ENCODE peak calls at places on chromosomes 11 and 22, in nine cellular contexts. P is foreskin keratinocyte, Q is testis, T is fibroblast of pulmonary artery, U is transverse colon, R is astrocyte of the spinal cord, W is fibroblast of the aortic adventitia, K is pancreas, D is WTC11. Y is an unnamed sample.

GRCh38 chr11:92886243-92886905 is 83.1 kb upstream of the MTNR1B start:
- DNase-seq in P (peak), Q (peak), T (peak), U (peak), R (peak), W (peak), K (no peak), D (peak), Y (peak)

GRCh38 chr22:43446881-43447280 is 35.1 kb downstream of the MPPED1 start:
- DNase-seq in P (no peak), Q (peak), T (no peak), U (no peak), R (no peak), W (no peak), K (no peak), D (no peak), Y (no peak)

GRCh38 chr22:22959147-22959827 is 71.7 kb downstream of the IGLL5 start:
- DNase-seq in P (peak), Q (peak), T (peak), U (peak), R (peak), W (peak), K (peak), D (peak), Y (peak)

GRCh38 chr11:108616549-108616948 is 23.0 kb upstream of the EXPH5 start:
- DNase-seq in P (peak), Q (no peak), T (peak), U (no peak), R (peak), W (peak), K (no peak), D (no peak), Y (no peak)

GRCh38 chr11:64246874-64247728 is at the start of gene PPP1R14B:
- DNase-seq in P (peak), Q (peak), T (peak), U (peak), R (peak), W (peak), K (peak), D (peak), Y (peak)

GRCh38 chr22:29269230-29269604 is 1.1 kb downstream of the EWSR1 start:
- DNase-seq in P (no peak), Q (no peak), T (no peak), U (no peak), R (no peak), W (peak), K (no peak), D (no peak), Y (no peak)

GRCh38 chr11:71451596-71452353 is 1.2 kb upstream of the NADSYN1 start:
- DNase-seq in P (no peak), Q (peak), T (no peak), U (peak), R (no peak), W (no peak), K (no peak), D (peak), Y (no peak)

GRCh38 chr11:110173775-110174644 is 80.8 kb downstream of the ZC3H12C start:
- DNase-seq in P (peak), Q (peak), T (peak), U (peak), R (peak), W (peak), K (peak), D (peak), Y (peak)

GRCh38 chr22:20503816-20504215 is 3.6 kb upstream of the MED15 start:
- DNase-seq in P (peak), Q (no peak), T (no peak), U (peak), R (peak), W (no peak), K (no peak), D (no peak), Y (no peak)

GRCh38 chr11:8239536-8240228 is 24.0 kb downstream of the LMO1 start:
- DNase-seq in P (no peak), Q (no peak), T (no peak), U (no peak), R (no peak), W (no peak), K (no peak), D (no peak), Y (no peak)

GRCh38 chr11:62922653-62923371 is 1.6 kb upstream of the CHRM1 start:
- DNase-seq in P (no peak), Q (no peak), T (peak), U (no peak), R (no peak), W (no peak), K (no peak), D (peak), Y (no peak)

GRCh38 chr22:20396639-20397038 is 2.7 kb downstream of the ZNF74 start:
- DNase-seq in P (no peak), Q (no peak), T (no peak), U (no peak), R (peak), W (peak), K (no peak), D (no peak), Y (no peak)

GRCh38 chr11:96097844-96098421 is 174.0 kb upstream of the MTMR2 start:
- DNase-seq in P (no peak), Q (no peak), T (peak), U (peak), R (no peak), W (peak), K (no peak), D (no peak), Y (no peak)

GRCh38 chr11:64206457-64207246 is at the start of gene FERMT3:
- DNase-seq in P (no peak), Q (peak), T (no peak), U (peak), R (no peak), W (no peak), K (peak), D (no peak), Y (no peak)

GRCh38 chr22:38866399-38867123 is 5.5 kb downstream of the CBX6 start:
- DNase-seq in P (no peak), Q (peak), T (no peak), U (no peak), R (no peak), W (no peak), K (peak), D (peak), Y (no peak)

GRCh38 chr11:746289-747175 is 732 bp upstream of the TALDO1 start:
- DNase-seq in P (no peak), Q (no peak), T (no peak), U (no peak), R (peak), W (no peak), K (no peak), D (peak), Y (no peak)

GRCh38 chr22:45978275-45978713 is 1.3 kb upstream of the WNT7B start:
- DNase-seq in P (no peak), Q (no peak), T (no peak), U (no peak), R (no peak), W (no peak), K (no peak), D (no peak), Y (no peak)

GRCh38 chr11:35103366-35104194 is 35.4 kb upstream of the CD44 start:
- DNase-seq in P (peak), Q (no peak), T (no peak), U (no peak), R (peak), W (no peak), K (no peak), D (no peak), Y (no peak)

GRCh38 chr11:57800444-57801184 is 39.0 kb downstream of the CTNND1 start:
- DNase-seq in P (peak), Q (no peak), T (peak), U (no peak), R (peak), W (peak), K (no peak), D (no peak), Y (no peak)

GRCh38 chr11:100624346-100624745 is 62.7 kb upstream of the ARHGAP42 start:
- DNase-seq in P (peak), Q (no peak), T (peak), U (no peak), R (no peak), W (no peak), K (no peak), D (no peak), Y (no peak)

GRCh38 chr22:32024791-32025190 is 18.3 kb upstream of the SLC5A1 start:
- DNase-seq in P (peak), Q (no peak), T (no peak), U (no peak), R (no peak), W (no peak), K (no peak), D (no peak), Y (no peak)

GRCh38 chr11:134976540-134976939 is 564.5 kb upstream of the B3GAT1 start:
- DNase-seq in P (no peak), Q (no peak), T (no peak), U (peak), R (no peak), W (no peak), K (no peak), D (no peak), Y (no peak)

GRCh38 chr22:30325724-30326703 is 727 bp downstream of the TBC1D10A start:
- DNase-seq in P (no peak), Q (peak), T (no peak), U (peak), R (no peak), W (no peak), K (no peak), D (no peak), Y (no peak)

GRCh38 chr11:109350091-109350490 is 71.9 kb upstream of the C11orf87 start:
- DNase-seq in P (peak), Q (no peak), T (no peak), U (no peak), R (no peak), W (no peak), K (no peak), D (no peak), Y (no peak)

GRCh38 chr11:95520361-95520760 is 269.2 kb downstream of the FAM76B start:
- DNase-seq in P (no peak), Q (no peak), T (no peak), U (no peak), R (no peak), W (no peak), K (no peak), D (no peak), Y (no peak)

GRCh38 chr11:114211444-114212122 is 84.6 kb upstream of the NNMT start:
- DNase-seq in P (no peak), Q (no peak), T (no peak), U (no peak), R (no peak), W (no peak), K (no peak), D (no peak), Y (no peak)

GRCh38 chr11:114596175-114596919 is 761 bp upstream of the NXPE4 start:
- DNase-seq in P (no peak), Q (no peak), T (no peak), U (peak), R (no peak), W (no peak), K (no peak), D (no peak), Y (no peak)

GRCh38 chr11:75597636-75598035 is 35.6 kb downstream of the SERPINH1 start:
- DNase-seq in P (no peak), Q (no peak), T (peak), U (no peak), R (peak), W (peak), K (no peak), D (peak), Y (no peak)

GRCh38 chr11:48172818-48173609 is 43.6 kb upstream of the OR4B1 start:
- DNase-seq in P (no peak), Q (peak), T (peak), U (peak), R (peak), W (peak), K (peak), D (peak), Y (peak)

GRCh38 chr11:128964463-128964930 is 21.8 kb upstream of the TP53AIP1 start:
- DNase-seq in P (no peak), Q (no peak), T (no peak), U (no peak), R (no peak), W (no peak), K (no peak), D (no peak), Y (no peak)

GRCh38 chr11:65130631-65131416 is 3.5 kb downstream of the SYVN1 start:
- DNase-seq in P (no peak), Q (no peak), T (no peak), U (no peak), R (no peak), W (no peak), K (no peak), D (no peak), Y (no peak)

GRCh38 chr11:117426297-117426685 is 98.6 kb downstream of the CEP164 start:
- DNase-seq in P (peak), Q (peak), T (peak), U (peak), R (peak), W (peak), K (peak), D (peak), Y (peak)

GRCh38 chr11:128616158-128616557 is 28.8 kb upstream of the ETS1 start:
- DNase-seq in P (no peak), Q (no peak), T (no peak), U (no peak), R (no peak), W (no peak), K (no peak), D (no peak), Y (no peak)

GRCh38 chr22:41838842-41839618 is 6.1 kb downstream of the SREBF2 start:
- DNase-seq in P (peak), Q (no peak), T (no peak), U (no peak), R (no peak), W (no peak), K (no peak), D (no peak), Y (no peak)

GRCh38 chr11:68997124-68997994 is 15.7 kb downstream of the MRGPRF start:
- DNase-seq in P (no peak), Q (no peak), T (no peak), U (peak), R (no peak), W (no peak), K (no peak), D (peak), Y (no peak)

GRCh38 chr11:105181521-105181920 is 42.0 kb upstream of the CARD18 start:
- DNase-seq in P (peak), Q (no peak), T (peak), U (no peak), R (peak), W (peak), K (no peak), D (no peak), Y (no peak)

DNA sequence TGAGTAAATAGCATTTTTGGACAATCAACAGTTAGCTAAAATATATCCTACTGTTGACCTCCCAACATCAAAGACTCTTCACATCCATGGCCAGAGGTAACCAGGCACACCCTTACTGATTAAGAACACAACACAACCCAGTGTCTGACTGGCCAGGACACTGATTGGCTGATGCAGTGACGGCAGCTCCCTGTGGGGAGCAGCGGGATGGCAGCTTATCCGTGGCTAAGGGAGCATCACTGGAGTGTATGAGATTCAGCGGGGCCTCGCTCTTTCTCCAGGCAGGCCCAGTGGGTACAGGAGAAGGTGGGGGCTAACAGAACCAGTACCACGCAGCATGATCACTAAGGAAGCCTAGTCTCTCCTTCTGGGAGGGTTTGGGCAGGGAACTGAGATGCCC is 10.3 kb upstream of the IL2RB start:
- DNase-seq in P (no peak), Q (no peak), T (no peak), U (no peak), R (no peak), W (no peak), K (no peak), D (no peak), Y (no peak)
- TF ChIP-seq CTCF in P (peak), Q (no peak), T (peak), U (no peak), R (no peak), W (no peak), K (no peak), D (no peak), Y (no peak)

DNA sequence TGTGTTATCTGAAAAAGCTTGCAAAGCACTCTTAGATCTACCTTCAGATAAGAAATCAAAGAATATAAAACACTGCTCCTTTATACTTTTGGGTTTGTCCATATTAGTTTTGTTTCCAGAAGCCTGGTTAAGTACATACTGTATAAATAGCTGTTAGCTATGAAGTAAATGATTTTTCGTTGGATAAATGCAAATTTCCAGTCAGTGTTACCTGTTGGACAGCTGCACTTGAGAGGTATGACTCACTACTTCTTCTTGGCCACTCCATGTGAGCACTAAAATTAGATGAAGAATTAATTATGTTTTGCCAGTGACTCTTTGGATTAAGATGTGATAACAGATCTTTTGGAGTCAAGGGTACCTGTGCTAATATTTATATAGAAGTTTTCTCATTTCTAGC is 9.5 kb upstream of the TSG101 start:
- DNase-seq in P (no peak), Q (no peak), T (no peak), U (no peak), R (no peak), W (no peak), K (no peak), D (no peak), Y (no peak)
- TF ChIP-seq CTCF in P (no peak), Q (no peak), T (no peak), U (no peak), R (no peak), W (no peak), K (no peak), D (no peak), Y (no peak)

GRCh38 chr22:49630448-49630946 is 197.2 kb downstream of the BRD1 start:
- DNase-seq in P (no peak), Q (no peak), T (no peak), U (no peak), R (no peak), W (no peak), K (peak), D (no peak), Y (no peak)

GRCh38 chr22:49627217-49628181 is 200.2 kb downstream of the BRD1 start:
- DNase-seq in P (no peak), Q (no peak), T (no peak), U (no peak), R (no peak), W (no peak), K (peak), D (peak), Y (no peak)

GRCh38 chr22:49628351-49629023 is 199.2 kb downstream of the BRD1 start:
- DNase-seq in P (no peak), Q (peak), T (no peak), U (no peak), R (no peak), W (no peak), K (no peak), D (peak), Y (no peak)

GRCh38 chr22:49629586-49630447 is 197.9 kb downstream of the BRD1 start:
- DNase-seq in P (no peak), Q (no peak), T (no peak), U (no peak), R (no peak), W (no peak), K (peak), D (no peak), Y (no peak)

GRCh38 chr22:49629024-49629570 is 198.6 kb downstream of the BRD1 start:
- DNase-seq in P (no peak), Q (no peak), T (no peak), U (no peak), R (no peak), W (no peak), K (no peak), D (no peak), Y (no peak)
- TF ChIP-seq CTCF in P (no peak), Q (no peak), T (no peak), U (no peak), R (no peak), W (no peak), K (no peak), D (no peak), Y (no peak)

DNA sequence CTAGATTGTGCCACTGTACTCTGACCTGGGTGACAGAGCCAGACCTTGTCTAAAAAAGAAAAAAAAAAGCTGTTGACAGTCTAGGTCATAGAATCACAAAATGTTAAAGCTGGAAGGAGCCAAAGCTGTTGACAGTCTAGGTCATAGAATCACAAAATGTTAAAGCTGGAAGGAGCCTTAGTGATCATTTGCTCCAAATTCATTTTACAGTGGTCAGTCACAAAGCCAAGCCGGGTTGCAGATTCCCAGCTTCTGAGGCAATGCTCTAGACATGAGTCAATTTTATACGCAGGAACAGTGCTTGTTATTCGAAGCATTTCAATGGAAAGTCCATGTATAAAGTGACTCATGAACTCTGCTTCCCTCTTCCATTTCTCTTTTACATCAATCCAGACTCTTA is 47.4 kb downstream of the SYT13 start:
- DNase-seq in P (peak), Q (no peak), T (peak), U (no peak), R (peak), W (peak), K (no peak), D (no peak), Y (no peak)
- TF ChIP-seq CTCF in P (no peak), Q (no peak), T (no peak), U (no peak), R (no peak), W (no peak), K (no peak), D (no peak), Y (no peak)

GRCh38 chr11:27723685-27724084 is 23.4 kb upstream of the BDNF start:
- DNase-seq in P (no peak), Q (no peak), T (no peak), U (no peak), R (no peak), W (no peak), K (no peak), D (no peak), Y (no peak)
- TF ChIP-seq CTCF in P (no peak), Q (no peak), T (peak), U (no peak), R (peak), W (no peak), K (no peak), D (no peak), Y (no peak)

DNA sequence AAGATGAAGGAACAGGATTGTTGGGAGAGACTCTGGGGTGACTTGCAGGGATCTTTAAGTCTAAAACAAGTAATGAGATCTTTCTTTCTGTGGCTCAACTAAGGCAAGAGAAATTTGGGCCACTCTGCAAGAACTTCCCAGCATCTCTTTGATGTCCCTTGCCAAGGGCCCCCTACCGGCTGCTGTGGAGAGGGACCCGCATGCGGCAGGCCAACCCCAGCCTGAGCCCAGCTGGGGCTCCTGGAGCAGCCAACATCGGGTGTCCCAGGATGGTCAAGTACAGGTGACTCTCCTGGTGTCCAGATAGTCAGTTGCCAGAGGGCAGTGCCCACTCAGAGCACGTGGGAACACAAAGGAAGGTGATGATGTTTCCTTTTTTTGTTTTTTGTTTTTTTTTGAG is 363.2 kb downstream of the TBC1D22A start:
- DNase-seq in P (no peak), Q (no peak), T (peak), U (no peak), R (no peak), W (no peak), K (no peak), D (no peak), Y (no peak)
- TF ChIP-seq CTCF in P (peak), Q (no peak), T (peak), U (no peak), R (peak), W (peak), K (no peak), D (no peak), Y (no peak)

DNA sequence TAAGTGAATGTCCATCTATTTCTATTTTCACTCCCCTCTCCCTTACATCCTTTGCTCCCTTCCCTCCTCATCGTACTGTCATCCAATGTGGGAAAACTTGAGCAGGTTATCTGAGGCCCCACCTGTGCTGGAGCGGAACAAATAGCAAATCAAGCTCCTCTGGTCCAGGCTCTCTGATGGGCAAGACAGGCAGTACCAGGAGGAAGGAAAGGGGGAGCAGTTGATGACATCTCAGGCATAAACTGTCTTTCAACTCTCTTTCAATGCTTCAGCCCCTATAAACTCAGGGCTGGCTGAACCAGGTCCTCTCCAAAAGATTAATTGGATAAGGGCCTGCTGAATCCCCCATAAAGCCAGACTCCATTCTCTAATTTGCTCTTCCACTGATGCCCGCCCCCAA is 1.5 kb upstream of the CCKBR start:
- DNase-seq in P (no peak), Q (no peak), T (no peak), U (no peak), R (no peak), W (no peak), K (no peak), D (no peak), Y (no peak)
- TF ChIP-seq CTCF in P (no peak), Q (no peak), T (no peak), U (no peak), R (no peak), W (no peak), K (no peak), D (no peak), Y (no peak)

Y was measured in mesothelial cell of epicardium.